ENCODE peak calls at places on chromosome 1, in six cellular contexts. T, F, K, M, I and G are unnamed samples.

GRCh38 chr1:230144765-230145504 is 77.9 kb downstream of the GALNT2 start:
- DNase-seq in I (no peak), T (no peak), F (no peak), K (no peak), M (no peak), G (no peak)

GRCh38 chr1:172051898-172052297 is 210.6 kb downstream of the DNM3 start:
- DNase-seq in F (no peak), I (no peak), M (no peak), K (no peak), T (no peak), G (no peak)

GRCh38 chr1:205355054-205355453 is 1.7 kb downstream of the KLHDC8A start:
- DNase-seq in T (no peak), M (no peak), F (no peak), K (no peak), I (peak; percentile 51), G (no peak)

GRCh38 chr1:178028973-178029481 is 59.2 kb upstream of the SEC16B start:
- DNase-seq in M (no peak), F (no peak), I (no peak), T (no peak), K (no peak), G (no peak)

GRCh38 chr1:58717979-58718378 is 18.1 kb upstream of the MYSM1 start:
- DNase-seq in T (no peak), K (peak; percentile 57), M (no peak), I (no peak), F (no peak), G (no peak)

GRCh38 chr1:165899461-165899941 is 72.1 kb downstream of the UCK2 start:
- DNase-seq in M (no peak), T (peak; percentile 39), K (no peak), I (no peak), F (no peak), G (peak; percentile 80)

GRCh38 chr1:220873087-220873486 is 6.2 kb upstream of the HLX start:
- DNase-seq in F (no peak), T (no peak), M (no peak), K (no peak), I (no peak), G (no peak)

GRCh38 chr1:234230414-234230862 is 142.8 kb upstream of the COA6 start:
- DNase-seq in K (no peak), F (no peak), M (no peak), T (peak; percentile 58), I (no peak), G (no peak)

GRCh38 chr1:101388904-101389546 is 152.2 kb downstream of the S1PR1 start:
- DNase-seq in K (no peak), F (no peak), M (no peak), T (no peak), I (no peak), G (no peak)

GRCh38 chr1:66247415-66248208 is 286.3 kb upstream of the SGIP1 start:
- DNase-seq in T (no peak), I (no peak), M (no peak), F (no peak), K (no peak), G (no peak)
- H3K4me1 ChIP-seq in T (no peaks in the 10 kb centered on the region), I (peaks cover 52% of the 10 kb centered on the region), M (no peaks in the 10 kb centered on the region), F (no peaks in the 10 kb centered on the region), K (peaks cover 12% of the 10 kb centered on the region), G (no peaks in the 10 kb centered on the region)

GRCh38 chr1:64537942-64538341 is 68.0 kb downstream of the CACHD1 start:
- DNase-seq in T (no peak), I (no peak), F (no peak), M (no peak), K (no peak), G (no peak)

GRCh38 chr1:64538389-64538788 is 68.5 kb downstream of the CACHD1 start:
- DNase-seq in M (no peak), K (no peak), F (no peak), I (no peak), T (no peak), G (no peak)

GRCh38 chr1:64539279-64539678 is 69.3 kb downstream of the CACHD1 start:
- DNase-seq in F (no peak), K (no peak), M (no peak), T (no peak), I (no peak), G (no peak)

GRCh38 chr1:64540265-64540791 is 70.4 kb downstream of the CACHD1 start:
- DNase-seq in T (no peak), K (no peak), M (no peak), F (no peak), I (no peak), G (no peak)

GRCh38 chr1:64539808-64540207 is 69.9 kb downstream of the CACHD1 start:
- DNase-seq in F (peak; percentile 25), K (no peak), M (peak; percentile 69), T (no peak), I (no peak), G (peak; percentile 82)
- H3K4me3 ChIP-seq in F (peak overlapping the region; percentile 33), K (no peak overlapping the region), M (peak overlapping the region; percentile 45), T (no peak overlapping the region), I (no peak overlapping the region), G (peak overlapping the region; percentile 51)

GRCh38 chr1:36349241-36349671 is 25.8 kb upstream of the EVA1B start:
- DNase-seq in I (no peak), F (no peak), M (no peak), K (no peak), T (no peak), G (no peak)
- H3K4me1 ChIP-seq in I (peaks cover 50% of the 10 kb centered on the region), F (peaks cover 29% of the 10 kb centered on the region), M (peaks cover 45% of the 10 kb centered on the region), K (peaks cover 18% of the 10 kb centered on the region), T (no peaks in the 10 kb centered on the region), G (peaks cover 39% of the 10 kb centered on the region)

GRCh38 chr1:24830680-24831272 is 85.5 kb downstream of the CLIC4 start:
- DNase-seq in I (peak; percentile 68), K (no peak), T (no peak), F (no peak), M (no peak), G (no peak)
- H3K4me3 ChIP-seq in I (no peak overlapping the region), K (no peak overlapping the region), T (no peak overlapping the region), F (no peak overlapping the region), M (no peak overlapping the region), G (no peak overlapping the region)